ENCODE peak calls at places on chromosomes 4 and X, in ten cellular contexts. One of them, this sample, is unnamed.

GRCh38 chr4:14871676-14872430 is 130.4 kb upstream of the CPEB2 start:
- DNase-seq in psoas muscle: no peak
- DNase-seq in uterus: no peak
- DNase-seq in A673: no peak
- DNase-seq in kidney epithelial cell: no peak
- DNase-seq in tibial nerve: no peak
- DNase-seq in left lung: no peak
- DNase-seq in HFF-Myc: no peak
- DNase-seq in heart right ventricle: no peak
- DNase-seq in heart left ventricle: no peak
- DNase-seq in this sample: no peak

GRCh38 chr4:78864405-78865024 is 74.7 kb downstream of the PAQR3 start:
- DNase-seq in psoas muscle: no peak
- DNase-seq in uterus: peak; percentile 20
- DNase-seq in A673: peak; percentile 66
- DNase-seq in kidney epithelial cell: peak; percentile 43
- DNase-seq in tibial nerve: no peak
- DNase-seq in left lung: no peak
- DNase-seq in HFF-Myc: peak; percentile 73
- DNase-seq in heart right ventricle: peak; percentile 54
- DNase-seq in heart left ventricle: no peak
- DNase-seq in this sample: peak; percentile 59

GRCh38 chrX:23887918-23888317 is 19.8 kb downstream of the APOO start:
- DNase-seq in psoas muscle: no peak
- DNase-seq in uterus: no peak
- DNase-seq in A673: no peak
- DNase-seq in kidney epithelial cell: no peak
- DNase-seq in tibial nerve: no peak
- DNase-seq in left lung: no peak
- DNase-seq in HFF-Myc: no peak
- DNase-seq in heart right ventricle: no peak
- DNase-seq in heart left ventricle: no peak
- DNase-seq in this sample: no peak

GRCh38 chr4:108100827-108101226 is 67.9 kb downstream of the LEF1 start:
- DNase-seq in psoas muscle: no peak
- DNase-seq in uterus: no peak
- DNase-seq in A673: no peak
- DNase-seq in kidney epithelial cell: no peak
- DNase-seq in tibial nerve: no peak
- DNase-seq in left lung: no peak
- DNase-seq in HFF-Myc: no peak
- DNase-seq in heart right ventricle: no peak
- DNase-seq in heart left ventricle: no peak
- DNase-seq in this sample: no peak

GRCh38 chr4:37595875-37596402 is 90.2 kb downstream of the RELL1 start:
- DNase-seq in psoas muscle: no peak
- DNase-seq in uterus: no peak
- DNase-seq in A673: no peak
- DNase-seq in kidney epithelial cell: no peak
- DNase-seq in tibial nerve: no peak
- DNase-seq in left lung: no peak
- DNase-seq in HFF-Myc: no peak
- DNase-seq in heart right ventricle: no peak
- DNase-seq in heart left ventricle: no peak
- DNase-seq in this sample: no peak

GRCh38 chrX:12269484-12269883 is 131.2 kb downstream of the FRMPD4 start:
- DNase-seq in psoas muscle: no peak
- DNase-seq in uterus: no peak
- DNase-seq in A673: no peak
- DNase-seq in kidney epithelial cell: no peak
- DNase-seq in tibial nerve: no peak
- DNase-seq in left lung: no peak
- DNase-seq in HFF-Myc: no peak
- DNase-seq in heart right ventricle: no peak
- DNase-seq in heart left ventricle: no peak
- DNase-seq in this sample: no peak

GRCh38 chrX:121863976-121864375 is 816.6 kb downstream of the GLUD2 start:
- DNase-seq in psoas muscle: no peak
- DNase-seq in uterus: no peak
- DNase-seq in A673: no peak
- DNase-seq in kidney epithelial cell: no peak
- DNase-seq in tibial nerve: no peak
- DNase-seq in left lung: no peak
- DNase-seq in HFF-Myc: no peak
- DNase-seq in heart right ventricle: no peak
- DNase-seq in heart left ventricle: no peak
- DNase-seq in this sample: no peak

GRCh38 chr4:141486375-141486997 is 149.9 kb upstream of the IL15 start:
- DNase-seq in psoas muscle: no peak
- DNase-seq in uterus: no peak
- DNase-seq in A673: peak; percentile 18
- DNase-seq in kidney epithelial cell: no peak
- DNase-seq in tibial nerve: no peak
- DNase-seq in left lung: no peak
- DNase-seq in HFF-Myc: no peak
- DNase-seq in heart right ventricle: no peak
- DNase-seq in heart left ventricle: no peak
- DNase-seq in this sample: peak; percentile 53

GRCh38 chrX:18434896-18435295 is 9.5 kb downstream of the CDKL5 start:
- DNase-seq in psoas muscle: no peak
- DNase-seq in uterus: no peak
- DNase-seq in A673: no peak
- DNase-seq in kidney epithelial cell: no peak
- DNase-seq in tibial nerve: no peak
- DNase-seq in left lung: no peak
- DNase-seq in HFF-Myc: no peak
- DNase-seq in heart right ventricle: no peak
- DNase-seq in heart left ventricle: no peak
- DNase-seq in this sample: no peak

GRCh38 chrX:44978976-44979375 is 106.0 kb downstream of the KDM6A start:
- DNase-seq in psoas muscle: no peak
- DNase-seq in uterus: no peak
- DNase-seq in A673: no peak
- DNase-seq in kidney epithelial cell: no peak
- DNase-seq in tibial nerve: no peak
- DNase-seq in left lung: no peak
- DNase-seq in HFF-Myc: no peak
- DNase-seq in heart right ventricle: no peak
- DNase-seq in heart left ventricle: no peak
- DNase-seq in this sample: no peak

GRCh38 chr4:86981789-86982188 is 47.0 kb downstream of the AFF1 start:
- DNase-seq in psoas muscle: no peak
- DNase-seq in uterus: no peak
- DNase-seq in A673: peak; percentile 87
- DNase-seq in kidney epithelial cell: no peak
- DNase-seq in tibial nerve: no peak
- DNase-seq in left lung: no peak
- DNase-seq in HFF-Myc: no peak
- DNase-seq in heart right ventricle: no peak
- DNase-seq in heart left ventricle: no peak
- DNase-seq in this sample: no peak
- H3K4me3 ChIP-seq in psoas muscle: no peak overlapping the region
- H3K4me3 ChIP-seq in uterus: no peak overlapping the region
- H3K4me3 ChIP-seq in A673: no peak overlapping the region
- H3K4me3 ChIP-seq in kidney epithelial cell: no peak overlapping the region
- H3K4me3 ChIP-seq in tibial nerve: no peak overlapping the region
- H3K4me3 ChIP-seq in left lung: no peak overlapping the region
- H3K4me3 ChIP-seq in HFF-Myc: no peak overlapping the region
- H3K4me3 ChIP-seq in heart right ventricle: no peak overlapping the region
- H3K4me3 ChIP-seq in heart left ventricle: no peak overlapping the region
- H3K4me3 ChIP-seq in this sample: no peak overlapping the region

GRCh38 chr4:786861-787300 is 39.0 kb downstream of the CPLX1 start:
- DNase-seq in psoas muscle: no peak
- DNase-seq in uterus: peak; percentile 70
- DNase-seq in A673: no peak
- DNase-seq in kidney epithelial cell: no peak
- DNase-seq in tibial nerve: peak; percentile 13
- DNase-seq in left lung: peak; percentile 78
- DNase-seq in HFF-Myc: no peak
- DNase-seq in heart right ventricle: peak; percentile 56
- DNase-seq in heart left ventricle: peak; percentile 76
- DNase-seq in this sample: no peak
- TF ChIP-seq CTCF in psoas muscle: peak; percentile 14
- TF ChIP-seq CTCF in uterus: no peak
- TF ChIP-seq CTCF in A673: no peak
- TF ChIP-seq CTCF in kidney epithelial cell: peak; percentile 41
- TF ChIP-seq CTCF in tibial nerve: peak; percentile 10
- TF ChIP-seq CTCF in left lung: peak; percentile 30
- TF ChIP-seq CTCF in HFF-Myc: no peak
- TF ChIP-seq CTCF in heart right ventricle: no peak
- TF ChIP-seq CTCF in heart left ventricle: no peak
- TF ChIP-seq CTCF in this sample: no peak

DNA sequence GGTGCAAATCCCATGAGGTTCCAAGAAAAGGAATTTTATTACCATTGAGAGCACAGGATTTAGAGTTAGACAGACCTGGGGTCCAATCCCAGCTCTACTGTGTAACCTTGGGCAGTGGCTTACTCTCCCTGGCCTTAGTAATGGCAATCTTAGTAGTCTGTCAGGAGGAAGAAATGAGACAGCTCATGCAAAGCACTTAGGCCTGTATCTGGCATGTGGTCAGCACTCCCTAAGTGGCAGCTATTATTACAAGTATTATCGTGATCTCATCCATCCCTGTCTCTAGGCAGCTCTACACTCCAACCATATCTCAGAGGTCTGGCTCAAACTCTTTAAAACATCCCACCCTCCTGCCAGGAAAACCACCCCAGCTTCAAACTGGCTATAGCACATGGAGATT is 129.6 kb upstream of the NALF2 start:
- DNase-seq in psoas muscle: no peak
- DNase-seq in uterus: no peak
- DNase-seq in A673: no peak
- DNase-seq in kidney epithelial cell: no peak
- DNase-seq in tibial nerve: no peak
- DNase-seq in left lung: no peak
- DNase-seq in HFF-Myc: no peak
- DNase-seq in heart right ventricle: peak; percentile 28
- DNase-seq in heart left ventricle: no peak
- DNase-seq in this sample: no peak
- H3K4me3 ChIP-seq in psoas muscle: no peak overlapping the region
- H3K4me3 ChIP-seq in uterus: no peak overlapping the region
- H3K4me3 ChIP-seq in A673: no peak overlapping the region
- H3K4me3 ChIP-seq in kidney epithelial cell: no peak overlapping the region
- H3K4me3 ChIP-seq in tibial nerve: no peak overlapping the region
- H3K4me3 ChIP-seq in left lung: no peak overlapping the region
- H3K4me3 ChIP-seq in HFF-Myc: no peak overlapping the region
- H3K4me3 ChIP-seq in heart right ventricle: no peak overlapping the region
- H3K4me3 ChIP-seq in heart left ventricle: no peak overlapping the region
- H3K4me3 ChIP-seq in this sample: no peak overlapping the region

GRCh38 chr4:80221161-80221560 is 23.9 kb downstream of the PRDM8 start:
- DNase-seq in psoas muscle: no peak
- DNase-seq in uterus: no peak
- DNase-seq in A673: no peak
- DNase-seq in kidney epithelial cell: no peak
- DNase-seq in tibial nerve: no peak
- DNase-seq in left lung: no peak
- DNase-seq in HFF-Myc: no peak
- DNase-seq in heart right ventricle: no peak
- DNase-seq in heart left ventricle: no peak
- DNase-seq in this sample: no peak
- TF ChIP-seq CTCF in psoas muscle: no peak
- TF ChIP-seq CTCF in uterus: no peak
- TF ChIP-seq CTCF in A673: no peak
- TF ChIP-seq CTCF in kidney epithelial cell: peak; percentile 36
- TF ChIP-seq CTCF in tibial nerve: no peak
- TF ChIP-seq CTCF in left lung: no peak
- TF ChIP-seq CTCF in HFF-Myc: peak; percentile 21
- TF ChIP-seq CTCF in heart right ventricle: no peak
- TF ChIP-seq CTCF in heart left ventricle: no peak
- TF ChIP-seq CTCF in this sample: peak; percentile 30